ENCODE peak calls at places on chromosomes 5 and 9, in six cellular contexts. N is sigmoid colon, V is Caco-2, K is endodermal cell, U is bronchial epithelial cell, I is RWPE1. M is an unnamed sample.
A peak's percentile ranks its signal among the peaks of the same experiment; 100 is the strongest.

GRCh38 chr9:69323886-69324285 is 1.1 kb upstream of the ENTREP1 start:
- DNase-seq in V (no peak), K (no peak), N (no peak), I (no peak), U (no peak), M (no peak)

GRCh38 chr9:116287721-116288120 is 134.1 kb downstream of the PAPPA start:
- DNase-seq in N (no peak), U (no peak), I (no peak), K (no peak), V (no peak), M (no peak)

GRCh38 chr9:17628617-17629016 is 49.8 kb downstream of the SH3GL2 start:
- DNase-seq in V (no peak), I (no peak), K (no peak), N (no peak), U (no peak), M (no peak)

GRCh38 chr5:135934939-135935338 is 19.8 kb downstream of the LECT2 start:
- DNase-seq in V (no peak), U (peak; percentile 16), K (no peak), I (no peak), N (no peak), M (no peak)

GRCh38 chr9:82513242-82513750 is 524.7 kb downstream of the SPATA31D1 start:
- DNase-seq in K (no peak), V (no peak), I (no peak), N (no peak), U (no peak), M (no peak)

GRCh38 chr9:7844283-7844682 is 44.7 kb upstream of the DMAC1 start:
- DNase-seq in N (no peak), V (no peak), K (peak; percentile 55), I (no peak), U (peak; percentile 44), M (no peak)

GRCh38 chr5:113122053-113122452 is 145.5 kb downstream of the DCP2 start:
- DNase-seq in K (no peak), V (no peak), I (peak; percentile 84), U (peak; percentile 98), N (peak; percentile 85), M (no peak)

GRCh38 chr5:16406630-16407029 is 59.0 kb downstream of the ZNF622 start:
- DNase-seq in I (no peak), U (no peak), V (no peak), N (no peak), K (no peak), M (no peak)

GRCh38 chr5:41193462-41194166 is 19.7 kb downstream of the C6 start:
- DNase-seq in I (no peak), V (no peak), U (no peak), K (no peak), N (peak; percentile 98), M (no peak)

GRCh38 chr9:120583958-120584369 is 4.0 kb upstream of the CDK5RAP2 start:
- DNase-seq in I (peak; percentile 40), V (no peak), K (peak; percentile 61), N (no peak), U (peak; percentile 67), M (no peak)

GRCh38 chr9:125433461-125434001 is 171.9 kb downstream of the GAPVD1 start:
- DNase-seq in V (peak; percentile 12), I (no peak), N (peak; percentile 33), U (no peak), K (no peak), M (no peak)

GRCh38 chr5:167950126-167950721 is 341.2 kb upstream of the WWC1 start:
- DNase-seq in I (no peak), K (no peak), V (no peak), U (peak; percentile 50), N (no peak), M (no peak)

GRCh38 chr5:134965271-134965825 is 2.4 kb upstream of the CATSPER3 start:
- DNase-seq in K (no peak), V (no peak), U (no peak), N (no peak), I (no peak), M (no peak)

GRCh38 chr5:75337366-75338021 is 474 bp downstream of the HMGCR start:
- DNase-seq in V (peak; percentile 42), U (no peak), N (peak; percentile 73), I (no peak), K (no peak), M (peak; percentile 27)

GRCh38 chr9:122498883-122499288 is 11.7 kb upstream of the OR1J2 start:
- DNase-seq in K (peak; percentile 79), V (peak; percentile 82), N (no peak), U (peak; percentile 81), I (peak; percentile 79), M (no peak)

GRCh38 chr5:115589043-115589442 is 13.2 kb downstream of the TICAM2 start:
- DNase-seq in U (no peak), N (no peak), I (no peak), V (no peak), K (no peak), M (no peak)

GRCh38 chr5:14753947-14754346 is 89.4 kb downstream of the OTULIN start:
- DNase-seq in V (no peak), I (no peak), N (no peak), U (no peak), K (no peak), M (no peak)

GRCh38 chr5:57653636-57654290 is 171.2 kb upstream of the ACTBL2 start:
- DNase-seq in I (no peak), K (no peak), N (no peak), V (no peak), U (no peak), M (no peak)

GRCh38 chr9:3868012-3868411 is 342.2 kb upstream of the RFX3 start:
- DNase-seq in I (no peak), K (no peak), V (no peak), N (no peak), U (peak; percentile 27), M (no peak)

GRCh38 chr9:129497064-129497836 is 123.7 kb downstream of the C9orf50 start:
- DNase-seq in V (no peak), N (peak; percentile 83), I (no peak), U (no peak), K (no peak), M (no peak)

DNA sequence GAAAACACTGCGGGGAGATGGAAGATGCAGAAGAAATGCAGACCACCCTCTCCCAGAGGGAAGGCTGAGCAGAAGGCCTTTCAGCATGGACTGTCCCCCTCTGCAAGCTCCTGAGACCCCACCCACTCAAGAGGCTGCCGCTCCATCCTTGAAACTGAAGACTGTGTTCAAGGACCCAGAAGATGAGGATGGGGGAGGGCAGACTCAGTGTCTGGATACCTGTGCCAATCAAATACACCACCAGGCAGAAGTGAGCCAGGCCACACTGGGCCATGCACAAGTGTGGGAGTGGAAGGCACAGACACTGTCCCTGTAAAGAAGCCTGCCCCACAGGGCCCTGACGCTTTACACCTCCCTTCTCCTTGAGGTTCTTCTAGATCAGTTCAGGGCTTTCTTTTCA is 40.0 kb upstream of the IPPK start:
- DNase-seq in V (no peak), N (no peak), K (no peak), U (no peak), I (no peak), M (no peak)
- TF ChIP-seq CTCF in V (no peak), N (no peak), K (no peak), U (no peak), I (no peak), M (no peak)

GRCh38 chr5:1687301-1687970 is 112.2 kb downstream of the MRPL36 start:
- DNase-seq in N (no peak), U (no peak), K (no peak), V (no peak), I (no peak), M (no peak)

GRCh38 chr5:1685076-1685475 is 114.6 kb downstream of the MRPL36 start:
- DNase-seq in I (no peak), N (no peak), U (no peak), K (no peak), V (no peak), M (no peak)

GRCh38 chr5:1686066-1686802 is 113.4 kb downstream of the MRPL36 start:
- DNase-seq in V (no peak), N (no peak), I (no peak), K (no peak), U (no peak), M (no peak)

GRCh38 chr5:1681955-1682354 is 117.7 kb downstream of the MRPL36 start:
- DNase-seq in V (no peak), U (no peak), K (no peak), N (no peak), I (no peak), M (no peak)
- TF ChIP-seq CTCF in V (no peak), U (no peak), K (peak; percentile 35), N (no peak), I (no peak), M (no peak)

GRCh38 chr5:62719061-62719730 is 140.6 kb downstream of the LRRC70 start:
- DNase-seq in I (no peak), V (no peak), N (no peak), U (no peak), K (no peak), M (no peak)
- TF ChIP-seq CTCF in I (no peak), V (no peak), N (no peak), U (no peak), K (no peak), M (no peak)

DNA sequence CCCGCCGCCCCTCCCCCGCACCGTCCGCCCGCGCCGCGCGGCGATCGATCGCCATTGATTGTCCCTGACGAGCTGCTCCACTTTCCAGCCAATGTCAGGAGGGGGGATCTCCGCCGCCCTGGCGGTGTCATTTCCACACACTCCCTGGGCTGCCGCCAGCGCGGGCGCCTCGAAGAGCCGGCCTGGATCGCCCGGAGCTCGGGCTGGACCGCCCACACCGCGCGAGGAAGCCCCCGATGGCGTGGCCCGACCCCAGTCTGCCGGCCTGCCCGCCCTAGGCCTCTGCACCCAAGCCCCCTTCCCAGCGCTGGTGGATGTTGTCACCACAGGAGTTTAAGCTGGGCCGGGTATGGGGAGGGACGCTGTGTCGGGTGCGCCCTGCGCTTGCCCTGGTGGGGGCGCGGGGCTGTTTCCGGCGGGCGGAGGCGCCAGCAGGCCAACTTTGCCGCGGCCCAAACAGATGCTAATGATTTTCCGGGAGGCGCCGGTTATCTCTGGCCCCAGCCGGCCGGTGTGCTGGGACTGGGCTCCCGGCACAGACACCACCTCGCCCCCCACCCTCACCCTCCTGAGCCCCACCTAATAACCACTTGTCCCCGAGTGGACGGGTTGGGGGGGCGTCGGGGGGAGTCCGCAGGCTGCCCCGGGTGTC is 10.6 kb upstream of the CXXC5 start:
- DNase-seq in K (peak; percentile 93), U (no peak), I (no peak), N (peak; percentile 95), V (peak; percentile 42), M (peak; percentile 83)
- TF ChIP-seq CTCF in K (no peak), U (peak; percentile 18), I (no peak), N (peak; percentile 24), V (no peak), M (peak; percentile 28)

GRCh38 chr9:136744747-136745146 is 2.0 kb upstream of the LCN10 start:
- DNase-seq in I (no peak), U (no peak), N (no peak), K (no peak), V (no peak), M (no peak)

GRCh38 chr9:136740971-136741884 is 1.5 kb downstream of the LCN10 start:
- DNase-seq in I (no peak), V (no peak), N (no peak), U (no peak), K (no peak), M (no peak)

GRCh38 chr9:136743639-136744211 is 985 bp upstream of the LCN10 start:
- DNase-seq in N (no peak), U (no peak), K (no peak), I (no peak), V (no peak), M (no peak)

GRCh38 chr9:136741885-136742568 is 713 bp downstream of the LCN10 start:
- DNase-seq in K (peak; percentile 48), U (no peak), I (no peak), N (no peak), V (no peak), M (no peak)

GRCh38 chr9:136742640-136743391 is at the start of gene LCN10:
- DNase-seq in N (no peak), U (no peak), K (peak; percentile 91), V (no peak), I (no peak), M (peak; percentile 75)
- TF ChIP-seq CTCF in N (no peak), U (peak; percentile 48), K (peak; percentile 87), V (peak; percentile 52), I (peak; percentile 64), M (peak; percentile 85)

M was measured in progenitor cell of endocrine pancreas.